ENCODE peak calls at places on chromosome 21, in eight cellular contexts. M is esophagus squamous epithelium; D is mucosa of descending colon; I is A673; J is HAP-1; N is uterus; R is CD8-positive, alpha-beta T cell; S is fibroblast of lung. V is an unnamed sample. For H3K4me1 and H3K9me3, the result is how much of the 10 kb centered on the place peaks cover.

GRCh38 chr21:25895565-25896205 is 160.9 kb downstream of the GABPA start:
- DNase-seq in J (peak), D (no peak), M (no peak), R (no peak), S (peak), I (peak), N (no peak), V (no peak)

GRCh38 chr21:42614811-42615342 is 38.5 kb upstream of the PDE9A start:
- DNase-seq in M (no peak), D (peak), S (no peak), R (peak), N (no peak), I (peak), J (peak), V (peak)

GRCh38 chr21:38352536-38353219 is 95.9 kb downstream of the KCNJ15 start:
- DNase-seq in J (no peak), S (peak), I (peak), R (no peak), N (no peak), M (no peak), D (no peak), V (no peak)

GRCh38 chr21:24298040-24298439 is 1309.2 kb downstream of the MRPL39 start:
- DNase-seq in J (no peak), S (no peak), N (no peak), M (no peak), D (no peak), R (no peak), I (no peak), V (no peak)

GRCh38 chr21:38291875-38292274 is 35.1 kb downstream of the KCNJ15 start:
- DNase-seq in M (no peak), I (no peak), R (no peak), D (no peak), N (no peak), S (peak), J (no peak), V (no peak)

GRCh38 chr21:40445349-40445921 is 401.5 kb downstream of the DSCAM start:
- DNase-seq in D (no peak), M (no peak), I (no peak), R (no peak), N (no peak), S (no peak), J (no peak), V (no peak)

GRCh38 chr21:15401331-15401730 is 328.5 kb upstream of the USP25 start:
- DNase-seq in S (no peak), I (no peak), J (no peak), M (no peak), R (no peak), N (no peak), D (no peak), V (no peak)

GRCh38 chr21:37565530-37566223 is 199.1 kb downstream of the DYRK1A start:
- DNase-seq in I (peak), R (no peak), S (peak), D (no peak), M (no peak), J (no peak), N (no peak), V (no peak)

GRCh38 chr21:21064353-21064752 is 66.1 kb downstream of the NCAM2 start:
- DNase-seq in I (no peak), D (no peak), R (no peak), N (no peak), M (no peak), S (no peak), J (no peak), V (no peak)

GRCh38 chr21:15065381-15066230 is 806 bp upstream of the NRIP1 start:
- DNase-seq in N (peak), D (peak), R (peak), M (peak), I (peak), J (peak), S (peak), V (peak)

GRCh38 chr21:37551406-37552355 is 185.1 kb downstream of the DYRK1A start:
- DNase-seq in N (peak), J (no peak), R (no peak), S (peak), D (no peak), M (no peak), I (peak), V (no peak)

GRCh38 chr21:45416619-45417018 is 11.7 kb downstream of the COL18A1 start:
- DNase-seq in J (no peak), R (no peak), S (no peak), D (peak), I (no peak), N (no peak), M (no peak), V (no peak)

GRCh38 chr21:25733859-25734653 is 648 bp downstream of the ATP5PF start:
- DNase-seq in R (no peak), M (no peak), D (no peak), S (peak), I (peak), J (peak), N (no peak), V (no peak)

DNA sequence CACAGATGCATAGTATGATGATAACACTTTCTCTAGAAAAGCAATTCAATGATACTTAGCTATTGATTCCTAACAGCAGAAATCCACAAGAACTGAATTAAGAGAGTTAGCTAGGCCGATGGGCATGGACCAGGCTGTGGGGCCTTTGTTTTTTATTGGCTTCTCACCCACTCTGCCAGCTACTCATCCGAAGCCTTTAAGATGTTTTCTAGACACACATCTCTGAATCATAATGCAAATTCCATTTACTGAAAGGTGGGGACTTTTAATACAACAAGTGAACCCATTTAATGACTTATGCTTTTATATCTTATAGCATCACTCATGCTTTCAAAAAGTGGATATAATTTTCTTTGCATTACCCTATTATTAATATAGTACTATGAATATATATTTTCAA is 170.2 kb downstream of the RUNX1 start:
- DNase-seq in S (no peak), M (no peak), I (no peak), D (no peak), N (no peak), J (no peak), R (no peak), V (no peak)
- H3K4me3 ChIP-seq in S (peak), M (no peak), I (no peak), D (no peak), N (no peak), J (no peak), R (no peak), V (no peak)

GRCh38 chr21:43954896-43955295 is 57.2 kb upstream of the TRAPPC10 start:
- DNase-seq in D (peak), I (no peak), N (no peak), M (no peak), J (no peak), R (no peak), S (no peak), V (no peak)

GRCh38 chr21:43956019-43956666 is 56.0 kb upstream of the TRAPPC10 start:
- DNase-seq in D (peak), I (no peak), J (no peak), N (no peak), M (no peak), R (no peak), S (peak), V (no peak)

GRCh38 chr21:43953028-43953427 is 59.1 kb upstream of the TRAPPC10 start:
- DNase-seq in R (no peak), J (no peak), D (peak), N (no peak), S (no peak), I (no peak), M (no peak), V (no peak)

GRCh38 chr21:43951911-43952703 is 60.0 kb upstream of the TRAPPC10 start:
- DNase-seq in I (no peak), D (peak), M (no peak), R (no peak), S (no peak), N (no peak), J (no peak), V (no peak)

GRCh38 chr21:43954042-43954441 is 58.1 kb upstream of the TRAPPC10 start:
- DNase-seq in M (no peak), S (no peak), J (no peak), N (no peak), I (no peak), D (peak), R (no peak), V (no peak)
- H3K4me1 ChIP-seq in M (under half), S (under half), J (under half), N (under half), I (under half), D (under half), R (under half), V (under half)

DNA sequence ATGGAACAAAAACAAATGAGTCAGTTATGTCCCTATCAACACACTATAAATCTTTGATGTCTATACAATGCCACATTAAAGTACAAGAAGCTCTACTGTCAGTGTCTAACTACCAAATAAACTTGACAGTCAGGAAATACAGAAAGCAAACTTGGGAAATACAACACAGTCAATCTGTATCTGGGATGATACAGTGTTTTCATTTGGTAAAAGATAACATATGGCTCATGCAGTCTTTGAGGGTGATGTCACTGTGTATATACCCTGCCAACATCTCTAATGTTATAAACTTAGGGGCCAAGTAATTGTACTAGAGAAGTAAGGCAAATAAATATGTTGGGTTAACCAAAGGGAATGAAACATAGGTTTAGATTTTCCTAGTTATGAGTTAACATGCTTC is 552.5 kb upstream of the ADAMTS5 start:
- DNase-seq in D (no peak), I (no peak), J (no peak), R (no peak), N (no peak), M (no peak), S (peak), V (no peak)
- H3K9me3 ChIP-seq in D (under half), I (under half), J (under half), R (under half), N (under half), M (under half), S (under half), V (under half)

DNA sequence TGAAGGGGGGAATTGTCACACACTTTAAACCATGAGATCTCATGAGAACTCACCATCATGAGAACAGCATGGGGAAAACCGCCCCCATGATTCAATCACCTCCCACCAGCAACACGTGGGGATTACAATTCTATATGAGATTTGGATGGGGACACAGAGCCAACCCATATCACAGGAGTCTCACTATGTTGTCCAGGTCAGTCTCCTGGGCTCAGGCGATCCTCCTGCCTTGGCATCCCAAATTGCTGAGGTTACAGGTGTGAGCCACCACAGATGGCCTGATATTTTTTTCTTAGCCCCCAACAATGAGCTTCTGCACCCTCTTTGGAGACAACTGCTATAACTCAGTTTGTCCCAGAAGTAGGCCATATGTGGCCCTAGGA is 22.5 kb upstream of the MORC3 start:
- DNase-seq in J (no peak), M (no peak), S (no peak), R (no peak), I (no peak), N (no peak), D (no peak), V (no peak)
- H3K4me3 ChIP-seq in J (no peak), M (peak), S (no peak), R (peak), I (no peak), N (no peak), D (no peak), V (peak)